ENCODE peak calls at places on chromosomes 4 and X, in eight cellular contexts. Y is thyroid gland, P is right lobe of liver, X is IMR-90, U is GM12878, T is A549, D is tibial nerve, S is uterus. E is an unnamed sample.

GRCh38 chr4:78527103-78527502 is 24.5 kb upstream of the ANXA3 start:
- DNase-seq in Y (no peak), P (no peak), X (no peak), U (no peak), T (no peak), D (no peak), S (no peak), E (no peak)

GRCh38 chrX:110287605-110288004 is 30.3 kb downstream of the AMMECR1 start:
- DNase-seq in Y (no peak), P (no peak), X (peak; percentile 62), U (no peak), T (no peak), D (no peak), S (no peak), E (no peak)

GRCh38 chr4:95142877-95143412 is 385.2 kb downstream of the BMPR1B start:
- DNase-seq in Y (peak; percentile 39), P (no peak), X (no peak), U (no peak), T (no peak), D (no peak), S (no peak), E (no peak)

GRCh38 chr4:108681321-108681809 is 31.0 kb downstream of the OSTC start:
- DNase-seq in Y (no peak), P (no peak), X (no peak), U (no peak), T (no peak), D (no peak), S (no peak), E (no peak)

GRCh38 chr4:74098628-74098995 is 383 bp downstream of the CXCL2 start:
- DNase-seq in Y (peak; percentile 9), P (peak; percentile 53), X (no peak), U (no peak), T (no peak), D (no peak), S (no peak), E (no peak)

GRCh38 chr4:41285202-41285876 is 28.6 kb downstream of the UCHL1 start:
- DNase-seq in Y (no peak), P (no peak), X (no peak), U (no peak), T (no peak), D (no peak), S (no peak), E (no peak)

GRCh38 chrX:119735467-119735866 is 22.9 kb upstream of the SOWAHD start:
- DNase-seq in Y (peak; percentile 34), P (no peak), X (no peak), U (no peak), T (no peak), D (no peak), S (no peak), E (no peak)

GRCh38 chr4:1290165-1290977 is 680 bp downstream of the MAEA start:
- DNase-seq in Y (peak; percentile 50), P (peak; percentile 50), X (peak; percentile 4), U (no peak), T (no peak), D (no peak), S (no peak), E (no peak)

GRCh38 chr4:168384437-168385141 is 66.0 kb upstream of the DDX60 start:
- DNase-seq in Y (no peak), P (no peak), X (peak; percentile 28), U (no peak), T (no peak), D (no peak), S (no peak), E (no peak)

GRCh38 chr4:137393043-137393442 is 139.3 kb downstream of the PCDH18 start:
- DNase-seq in Y (no peak), P (no peak), X (no peak), U (no peak), T (no peak), D (no peak), S (no peak), E (no peak)

GRCh38 chrX:138191998-138192397 is 519.5 kb downstream of the FGF13 start:
- DNase-seq in Y (peak; percentile 3), P (no peak), X (peak; percentile 19), U (no peak), T (no peak), D (no peak), S (no peak), E (no peak)

GRCh38 chrX:47232803-47233332 is at the start of gene USP11:
- DNase-seq in Y (peak; percentile 43), P (no peak), X (peak; percentile 51), U (no peak), T (peak; percentile 38), D (no peak), S (peak; percentile 58), E (no peak)

GRCh38 chrX:47321386-47321785 is 49.0 kb upstream of the ZNF157 start:
- DNase-seq in Y (peak; percentile 76), P (no peak), X (peak; percentile 43), U (no peak), T (no peak), D (peak; percentile 15), S (peak; percentile 82), E (no peak)

GRCh38 chr4:113957961-113958360 is 21.5 kb downstream of the ARSJ start:
- DNase-seq in Y (no peak), P (no peak), X (peak; percentile 63), U (no peak), T (no peak), D (no peak), S (no peak), E (no peak)

GRCh38 chr4:57077550-57078311 is 32.5 kb downstream of the IGFBP7 start:
- DNase-seq in Y (no peak), P (no peak), X (peak; percentile 79), U (no peak), T (no peak), D (no peak), S (no peak), E (no peak)

GRCh38 chrX:53395605-53396298 is 26.7 kb downstream of the SMC1A start:
- DNase-seq in Y (no peak), P (no peak), X (no peak), U (no peak), T (no peak), D (no peak), S (no peak), E (no peak)

GRCh38 chrX:148755111-148755510 is 254.7 kb downstream of the AFF2 start:
- DNase-seq in Y (no peak), P (no peak), X (no peak), U (no peak), T (no peak), D (no peak), S (no peak), E (no peak)

GRCh38 chr4:177441803-177442622 is at the start of gene AGA:
- DNase-seq in Y (peak; percentile 98), P (peak; percentile 98), X (peak; percentile 93), U (peak; percentile 74), T (peak; percentile 85), D (peak; percentile 91), S (peak; percentile 96), E (peak; percentile 74)
- TF ChIP-seq POLR2A in Y (no peak), P (peak; percentile 93), X (peak; percentile 74), U (peak; percentile 97), T (peak; percentile 63), D (peak; percentile 67), S (peak; percentile 59), E (peak; percentile 98)

GRCh38 chr4:139015269-139015947 is at the start of gene NOCT:
- DNase-seq in Y (peak; percentile 94), P (peak; percentile 96), X (peak; percentile 94), U (peak; percentile 68), T (peak; percentile 72), D (peak; percentile 60), S (peak; percentile 81), E (peak; percentile 86)
- TF ChIP-seq POLR2A in Y (peak; percentile 82), P (peak; percentile 99), X (peak; percentile 98), U (peak; percentile 98), T (peak; percentile 95), D (peak; percentile 84), S (peak; percentile 80), E (peak; percentile 99)

DNA sequence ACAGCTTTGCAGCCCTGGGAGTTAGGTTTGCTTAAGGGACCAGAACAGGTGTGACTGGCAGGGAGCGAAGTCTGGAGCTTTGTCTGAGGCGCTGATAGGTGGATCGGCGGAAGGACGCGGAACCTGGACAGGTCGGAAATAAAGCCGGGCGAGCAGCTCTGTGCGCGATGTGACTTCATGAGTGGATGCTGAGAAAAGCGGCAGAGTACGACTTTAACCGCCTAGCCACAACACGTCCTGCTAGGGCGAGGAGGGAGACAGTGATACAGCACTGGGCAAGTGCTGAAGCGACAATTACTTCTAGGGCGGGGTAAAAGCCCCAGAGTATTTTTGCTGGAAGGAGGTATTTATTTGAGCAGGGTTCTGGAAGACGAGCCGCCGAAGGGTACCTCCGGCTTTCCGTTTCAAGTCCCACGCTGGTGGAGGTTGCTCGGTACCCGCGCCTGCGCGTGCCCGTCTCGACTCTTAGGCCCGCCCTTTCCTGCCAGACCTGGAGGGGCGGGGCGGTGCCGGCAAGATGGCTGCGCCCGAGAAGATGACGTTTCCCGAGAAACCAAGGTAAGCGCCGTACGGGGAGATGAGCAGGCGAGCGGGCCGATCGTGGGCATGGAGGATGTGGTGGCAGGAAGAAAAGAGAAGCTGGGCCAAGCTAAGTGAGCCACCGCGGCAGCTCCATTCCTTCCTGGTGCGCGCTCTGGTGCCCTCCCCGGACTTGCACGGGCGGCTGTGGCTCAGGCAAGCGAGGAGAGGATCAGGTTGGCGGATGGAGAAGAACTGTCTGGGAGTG is at the start of gene ZRSR2:
- DNase-seq in Y (peak; percentile 84), P (peak; percentile 82), X (peak; percentile 78), U (peak; percentile 58), T (peak; percentile 75), D (peak; percentile 61), S (peak; percentile 82), E (peak; percentile 88)
- TF ChIP-seq POLR2A in Y (no peak), P (peak; percentile 60), X (peak; percentile 41), U (peak; percentile 88), T (peak; percentile 83), D (peak; percentile 64), S (peak; percentile 56), E (peak; percentile 81)

GRCh38 chr4:158211288-158211687 is 1.0 kb downstream of the TMEM144 start:
- DNase-seq in Y (peak; percentile 37), P (no peak), X (no peak), U (no peak), T (no peak), D (no peak), S (no peak), E (no peak)

GRCh38 chr4:158208931-158209640 is 1.2 kb upstream of the TMEM144 start:
- DNase-seq in Y (no peak), P (no peak), X (no peak), U (no peak), T (no peak), D (no peak), S (no peak), E (no peak)

DNA sequence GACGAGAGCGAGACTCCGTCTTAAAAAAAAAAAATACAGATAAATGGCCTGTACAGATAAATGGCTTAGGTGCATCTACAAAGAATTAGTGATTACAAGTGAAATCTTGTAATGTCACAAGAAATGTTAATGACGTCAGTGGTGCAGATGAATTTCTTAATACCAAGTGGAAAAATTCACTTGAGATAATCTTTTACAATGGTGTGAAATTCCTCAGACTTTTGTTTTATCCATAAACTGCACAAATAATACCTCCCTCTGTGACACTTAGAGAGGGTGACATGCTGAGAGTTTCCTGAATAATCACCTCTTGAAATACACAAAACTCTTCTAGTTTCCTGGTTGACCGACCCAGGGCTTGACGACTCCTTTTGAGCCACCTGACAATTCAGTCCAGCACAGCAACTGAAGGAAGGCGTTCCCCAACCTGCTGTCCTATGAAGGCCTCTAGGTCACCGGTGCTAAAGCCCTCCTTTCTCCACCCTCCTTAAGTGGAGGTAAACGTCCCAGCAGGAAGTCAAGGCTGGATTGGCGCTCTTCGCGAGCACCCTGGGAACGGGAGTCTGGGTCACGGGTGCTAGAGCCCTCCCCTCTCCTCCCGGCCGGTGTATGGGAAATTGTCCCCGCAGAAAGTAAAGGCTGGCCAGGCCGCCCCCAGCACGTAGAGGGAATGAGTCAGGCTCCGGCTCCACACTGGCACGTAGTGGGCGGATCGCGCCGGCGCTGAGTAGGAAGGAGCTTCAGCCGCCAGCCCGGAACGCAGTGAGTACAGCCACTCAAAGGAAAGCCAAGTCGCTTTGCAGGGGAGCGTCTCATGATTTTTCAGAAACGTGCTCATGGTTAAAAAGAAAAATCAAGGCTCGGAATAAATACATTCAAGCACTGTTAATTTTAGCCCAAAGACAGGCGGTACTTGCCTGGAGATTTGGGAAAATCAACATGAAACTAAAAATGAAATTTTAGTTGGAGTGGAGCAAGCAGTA is at the start of gene TMEM144:
- DNase-seq in Y (peak; percentile 98), P (peak; percentile 82), X (peak; percentile 85), U (no peak), T (peak; percentile 73), D (peak; percentile 82), S (peak; percentile 91), E (peak; percentile 1)
- TF ChIP-seq POLR2A in Y (no peak), P (peak; percentile 62), X (no peak), U (peak; percentile 70), T (peak; percentile 51), D (peak; percentile 51), S (peak; percentile 50), E (no peak)

E was measured in GM12892.